ENCODE peak calls at places on chromosome 6, in nine cellular contexts. One of them, this sample, is unnamed.

GRCh38 chr6:93105017-93105416 is 314.3 kb downstream of the EPHA7 start:
- DNase-seq in left ventricle myocardium inferior: no peak
- DNase-seq in stomach: no peak
- DNase-seq in heart left ventricle: no peak
- DNase-seq in astrocyte of the spinal cord: peak
- DNase-seq in PC-9: no peak
- DNase-seq in cardiac fibroblast: peak
- DNase-seq in psoas muscle: no peak
- DNase-seq in tibial nerve: no peak
- DNase-seq in this sample: peak

GRCh38 chr6:106488494-106489369 is 128.2 kb downstream of the CRYBG1 start:
- DNase-seq in left ventricle myocardium inferior: no peak
- DNase-seq in stomach: no peak
- DNase-seq in heart left ventricle: no peak
- DNase-seq in astrocyte of the spinal cord: peak
- DNase-seq in PC-9: no peak
- DNase-seq in cardiac fibroblast: no peak
- DNase-seq in psoas muscle: no peak
- DNase-seq in tibial nerve: no peak
- DNase-seq in this sample: no peak

GRCh38 chr6:73586416-73586974 is 65.7 kb upstream of the EEF1A1 start:
- DNase-seq in left ventricle myocardium inferior: no peak
- DNase-seq in stomach: no peak
- DNase-seq in heart left ventricle: no peak
- DNase-seq in astrocyte of the spinal cord: no peak
- DNase-seq in PC-9: no peak
- DNase-seq in cardiac fibroblast: peak
- DNase-seq in psoas muscle: no peak
- DNase-seq in tibial nerve: no peak
- DNase-seq in this sample: peak

GRCh38 chr6:50785921-50786320 is 32.8 kb upstream of the TFAP2B start:
- DNase-seq in left ventricle myocardium inferior: no peak
- DNase-seq in stomach: no peak
- DNase-seq in heart left ventricle: no peak
- DNase-seq in astrocyte of the spinal cord: no peak
- DNase-seq in PC-9: no peak
- DNase-seq in cardiac fibroblast: no peak
- DNase-seq in psoas muscle: no peak
- DNase-seq in tibial nerve: no peak
- DNase-seq in this sample: no peak

GRCh38 chr6:123062645-123063044 is 66.6 kb downstream of the CLVS2 start:
- DNase-seq in left ventricle myocardium inferior: no peak
- DNase-seq in stomach: no peak
- DNase-seq in heart left ventricle: no peak
- DNase-seq in astrocyte of the spinal cord: no peak
- DNase-seq in PC-9: no peak
- DNase-seq in cardiac fibroblast: no peak
- DNase-seq in psoas muscle: no peak
- DNase-seq in tibial nerve: no peak
- DNase-seq in this sample: no peak

GRCh38 chr6:3825851-3826581 is 23.2 kb upstream of the FAM50B start:
- DNase-seq in left ventricle myocardium inferior: peak
- DNase-seq in stomach: peak
- DNase-seq in heart left ventricle: peak
- DNase-seq in astrocyte of the spinal cord: peak
- DNase-seq in PC-9: peak
- DNase-seq in cardiac fibroblast: peak
- DNase-seq in psoas muscle: peak
- DNase-seq in tibial nerve: peak
- DNase-seq in this sample: peak

GRCh38 chr6:53066059-53066406 is 829 bp downstream of the FBXO9 start:
- DNase-seq in left ventricle myocardium inferior: peak
- DNase-seq in stomach: peak
- DNase-seq in heart left ventricle: peak
- DNase-seq in astrocyte of the spinal cord: peak
- DNase-seq in PC-9: no peak
- DNase-seq in cardiac fibroblast: peak
- DNase-seq in psoas muscle: peak
- DNase-seq in tibial nerve: no peak
- DNase-seq in this sample: no peak

GRCh38 chr6:44675449-44675848 is 287.9 kb downstream of the CDC5L start:
- DNase-seq in left ventricle myocardium inferior: no peak
- DNase-seq in stomach: no peak
- DNase-seq in heart left ventricle: no peak
- DNase-seq in astrocyte of the spinal cord: no peak
- DNase-seq in PC-9: no peak
- DNase-seq in cardiac fibroblast: no peak
- DNase-seq in psoas muscle: no peak
- DNase-seq in tibial nerve: no peak
- DNase-seq in this sample: no peak

GRCh38 chr6:6918216-6918983 is 189.4 kb upstream of the RREB1 start:
- DNase-seq in left ventricle myocardium inferior: no peak
- DNase-seq in stomach: no peak
- DNase-seq in heart left ventricle: no peak
- DNase-seq in astrocyte of the spinal cord: peak
- DNase-seq in PC-9: peak
- DNase-seq in cardiac fibroblast: peak
- DNase-seq in psoas muscle: no peak
- DNase-seq in tibial nerve: no peak
- DNase-seq in this sample: no peak

GRCh38 chr6:109687271-109687721 is 3.7 kb downstream of the AK9 start:
- DNase-seq in left ventricle myocardium inferior: no peak
- DNase-seq in stomach: no peak
- DNase-seq in heart left ventricle: no peak
- DNase-seq in astrocyte of the spinal cord: peak
- DNase-seq in PC-9: peak
- DNase-seq in cardiac fibroblast: peak
- DNase-seq in psoas muscle: peak
- DNase-seq in tibial nerve: no peak
- DNase-seq in this sample: peak

GRCh38 chr6:106514281-106514885 is 114.9 kb downstream of the RTN4IP1 start:
- DNase-seq in left ventricle myocardium inferior: no peak
- DNase-seq in stomach: no peak
- DNase-seq in heart left ventricle: no peak
- DNase-seq in astrocyte of the spinal cord: no peak
- DNase-seq in PC-9: peak
- DNase-seq in cardiac fibroblast: no peak
- DNase-seq in psoas muscle: no peak
- DNase-seq in tibial nerve: no peak
- DNase-seq in this sample: no peak

GRCh38 chr6:36793913-36794703 is 45.1 kb downstream of the CPNE5 start:
- DNase-seq in left ventricle myocardium inferior: no peak
- DNase-seq in stomach: no peak
- DNase-seq in heart left ventricle: no peak
- DNase-seq in astrocyte of the spinal cord: no peak
- DNase-seq in PC-9: no peak
- DNase-seq in cardiac fibroblast: no peak
- DNase-seq in psoas muscle: no peak
- DNase-seq in tibial nerve: no peak
- DNase-seq in this sample: no peak
- H3K4me3 ChIP-seq in left ventricle myocardium inferior: no peak
- H3K4me3 ChIP-seq in stomach: no peak
- H3K4me3 ChIP-seq in heart left ventricle: no peak
- H3K4me3 ChIP-seq in astrocyte of the spinal cord: no peak
- H3K4me3 ChIP-seq in PC-9: no peak
- H3K4me3 ChIP-seq in cardiac fibroblast: no peak
- H3K4me3 ChIP-seq in psoas muscle: no peak
- H3K4me3 ChIP-seq in tibial nerve: no peak
- H3K4me3 ChIP-seq in this sample: no peak

GRCh38 chr6:160456214-160456546 is 108.0 kb downstream of the SLC22A3 start:
- DNase-seq in left ventricle myocardium inferior: no peak
- DNase-seq in stomach: no peak
- DNase-seq in heart left ventricle: no peak
- DNase-seq in astrocyte of the spinal cord: no peak
- DNase-seq in PC-9: no peak
- DNase-seq in cardiac fibroblast: no peak
- DNase-seq in psoas muscle: no peak
- DNase-seq in tibial nerve: no peak
- DNase-seq in this sample: no peak
- TF ChIP-seq CTCF in left ventricle myocardium inferior: no peak
- TF ChIP-seq CTCF in stomach: no peak
- TF ChIP-seq CTCF in heart left ventricle: no peak
- TF ChIP-seq CTCF in astrocyte of the spinal cord: no peak
- TF ChIP-seq CTCF in PC-9: peak
- TF ChIP-seq CTCF in cardiac fibroblast: no peak
- TF ChIP-seq CTCF in psoas muscle: no peak
- TF ChIP-seq CTCF in tibial nerve: no peak
- TF ChIP-seq CTCF in this sample: no peak

DNA sequence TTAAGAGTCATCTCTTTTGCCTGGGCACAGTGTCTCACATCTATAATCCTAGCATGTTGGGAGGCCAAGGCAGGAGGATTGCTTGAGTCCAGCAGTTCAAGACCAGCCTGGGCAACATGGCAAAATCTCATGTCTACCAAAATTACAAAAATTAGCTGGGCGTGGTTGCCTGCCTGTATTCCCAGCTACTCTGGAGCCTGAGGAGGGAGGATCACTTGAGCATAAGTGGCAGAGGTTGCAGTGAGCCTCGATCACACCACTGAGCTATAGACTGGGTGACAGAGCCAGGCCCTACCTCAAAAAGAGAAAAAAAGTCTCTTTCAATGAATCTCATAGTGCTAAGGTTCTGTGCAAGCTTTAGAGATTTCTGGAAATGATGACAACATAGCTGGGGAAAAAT is 1.5 kb downstream of the HLA-DRB1 start:
- DNase-seq in left ventricle myocardium inferior: no peak
- DNase-seq in stomach: no peak
- DNase-seq in heart left ventricle: no peak
- DNase-seq in astrocyte of the spinal cord: no peak
- DNase-seq in PC-9: no peak
- DNase-seq in cardiac fibroblast: no peak
- DNase-seq in psoas muscle: no peak
- DNase-seq in tibial nerve: no peak
- DNase-seq in this sample: no peak
- H3K4me3 ChIP-seq in left ventricle myocardium inferior: no peak
- H3K4me3 ChIP-seq in stomach: no peak
- H3K4me3 ChIP-seq in heart left ventricle: no peak
- H3K4me3 ChIP-seq in astrocyte of the spinal cord: no peak
- H3K4me3 ChIP-seq in PC-9: no peak
- H3K4me3 ChIP-seq in cardiac fibroblast: no peak
- H3K4me3 ChIP-seq in psoas muscle: no peak
- H3K4me3 ChIP-seq in tibial nerve: no peak
- H3K4me3 ChIP-seq in this sample: no peak

DNA sequence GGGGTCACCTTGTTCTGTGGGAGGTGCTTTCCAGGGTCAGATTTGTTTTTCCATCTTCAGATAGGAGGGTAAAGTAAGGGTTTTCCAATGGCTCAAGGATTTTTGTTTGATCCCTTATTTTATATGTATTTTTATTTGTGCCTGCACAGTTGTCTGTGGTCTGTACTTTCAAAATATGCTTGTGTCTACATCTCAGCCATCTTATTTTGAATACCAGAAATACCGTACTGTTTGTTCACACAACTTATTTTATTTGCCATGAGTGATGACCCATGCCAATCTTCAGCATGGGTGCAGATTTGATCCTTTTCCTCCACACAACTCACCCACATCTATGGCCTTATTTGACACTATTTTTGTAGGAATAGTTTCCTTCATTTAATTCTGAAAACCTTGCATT is 72.2 kb upstream of the PTCHD4 start:
- DNase-seq in left ventricle myocardium inferior: no peak
- DNase-seq in stomach: no peak
- DNase-seq in heart left ventricle: no peak
- DNase-seq in astrocyte of the spinal cord: no peak
- DNase-seq in PC-9: no peak
- DNase-seq in cardiac fibroblast: no peak
- DNase-seq in psoas muscle: no peak
- DNase-seq in tibial nerve: no peak
- DNase-seq in this sample: no peak
- TF ChIP-seq CTCF in left ventricle myocardium inferior: no peak
- TF ChIP-seq CTCF in stomach: no peak
- TF ChIP-seq CTCF in heart left ventricle: no peak
- TF ChIP-seq CTCF in astrocyte of the spinal cord: no peak
- TF ChIP-seq CTCF in PC-9: no peak
- TF ChIP-seq CTCF in cardiac fibroblast: no peak
- TF ChIP-seq CTCF in psoas muscle: no peak
- TF ChIP-seq CTCF in tibial nerve: no peak
- TF ChIP-seq CTCF in this sample: no peak

GRCh38 chr6:167153523-167153959 is 4.2 kb downstream of the GPR31 start:
- DNase-seq in left ventricle myocardium inferior: no peak
- DNase-seq in stomach: no peak
- DNase-seq in heart left ventricle: no peak
- DNase-seq in astrocyte of the spinal cord: peak
- DNase-seq in PC-9: no peak
- DNase-seq in cardiac fibroblast: peak
- DNase-seq in psoas muscle: no peak
- DNase-seq in tibial nerve: no peak
- DNase-seq in this sample: no peak
- H3K4me3 ChIP-seq in left ventricle myocardium inferior: peak
- H3K4me3 ChIP-seq in stomach: no peak
- H3K4me3 ChIP-seq in heart left ventricle: no peak
- H3K4me3 ChIP-seq in astrocyte of the spinal cord: peak
- H3K4me3 ChIP-seq in PC-9: no peak
- H3K4me3 ChIP-seq in cardiac fibroblast: no peak
- H3K4me3 ChIP-seq in psoas muscle: peak
- H3K4me3 ChIP-seq in tibial nerve: no peak
- H3K4me3 ChIP-seq in this sample: no peak